ENCODE peak calls at places on chromosomes 16 and 17, in four cellular contexts. One of them, this sample, is unnamed. For H3K4me1, the result is how much of the 10 kb centered on the place peaks cover.

GRCh38 chr16:56357291-56357764 is 68.0 kb downstream of the AMFR start:
- DNase-seq in tibial artery: peak
- DNase-seq in stomach: peak
- DNase-seq in mammary epithelial cell: peak
- DNase-seq in this sample: peak

GRCh38 chr17:30234954-30235353 is 543 bp downstream of the SLC6A4 start:
- DNase-seq in stomach: no peak
- DNase-seq in tibial artery: no peak
- DNase-seq in mammary epithelial cell: no peak
- DNase-seq in this sample: no peak

GRCh38 chr17:20954794-20955193 is 88.0 kb downstream of the USP22 start:
- DNase-seq in stomach: no peak
- DNase-seq in tibial artery: no peak
- DNase-seq in mammary epithelial cell: no peak
- DNase-seq in this sample: no peak

GRCh38 chr17:73018599-73018998 is 73.9 kb downstream of the SLC39A11 start:
- DNase-seq in tibial artery: no peak
- DNase-seq in stomach: no peak
- DNase-seq in mammary epithelial cell: no peak
- DNase-seq in this sample: no peak

GRCh38 chr17:63966646-63967265 is 6.0 kb downstream of the SCN4A start:
- DNase-seq in mammary epithelial cell: no peak
- DNase-seq in tibial artery: no peak
- DNase-seq in stomach: no peak
- DNase-seq in this sample: no peak

GRCh38 chr16:6157806-6158205 is 1060.2 kb upstream of the EEF2KMT start:
- DNase-seq in stomach: no peak
- DNase-seq in mammary epithelial cell: no peak
- DNase-seq in tibial artery: no peak
- DNase-seq in this sample: no peak

GRCh38 chr16:24729967-24730815 is 740 bp downstream of the TNRC6A start:
- DNase-seq in mammary epithelial cell: no peak
- DNase-seq in tibial artery: no peak
- DNase-seq in stomach: peak
- DNase-seq in this sample: peak

GRCh38 chr17:61395983-61396585 is 3.6 kb upstream of the TBX2 start:
- DNase-seq in mammary epithelial cell: no peak
- DNase-seq in stomach: no peak
- DNase-seq in tibial artery: peak
- DNase-seq in this sample: no peak

GRCh38 chr17:81492202-81492601 is 20.4 kb downstream of the ACTG1 start:
- DNase-seq in stomach: no peak
- DNase-seq in mammary epithelial cell: no peak
- DNase-seq in tibial artery: no peak
- DNase-seq in this sample: no peak

GRCh38 chr16:50699345-50700159 is 6.1 kb downstream of the NOD2 start:
- DNase-seq in stomach: no peak
- DNase-seq in mammary epithelial cell: peak
- DNase-seq in tibial artery: no peak
- DNase-seq in this sample: no peak

GRCh38 chr16:23020084-23020483 is 129.2 kb downstream of the USP31 start:
- DNase-seq in tibial artery: no peak
- DNase-seq in mammary epithelial cell: no peak
- DNase-seq in stomach: no peak
- DNase-seq in this sample: no peak

GRCh38 chr17:8954339-8954738 is 11.2 kb downstream of the PIK3R5 start:
- DNase-seq in tibial artery: peak
- DNase-seq in stomach: peak
- DNase-seq in mammary epithelial cell: no peak
- DNase-seq in this sample: peak

GRCh38 chr17:65220732-65221131 is 83.6 kb downstream of the RGS9 start:
- DNase-seq in tibial artery: no peak
- DNase-seq in stomach: no peak
- DNase-seq in mammary epithelial cell: peak
- DNase-seq in this sample: no peak

GRCh38 chr17:79935845-79936470 is 96.7 kb upstream of the CBX4 start:
- DNase-seq in mammary epithelial cell: no peak
- DNase-seq in stomach: no peak
- DNase-seq in tibial artery: no peak
- DNase-seq in this sample: peak

GRCh38 chr17:79933863-79934652 is 94.8 kb upstream of the CBX4 start:
- DNase-seq in mammary epithelial cell: no peak
- DNase-seq in stomach: peak
- DNase-seq in tibial artery: no peak
- DNase-seq in this sample: no peak

GRCh38 chr17:79935197-79935844 is 96.1 kb upstream of the CBX4 start:
- DNase-seq in stomach: no peak
- DNase-seq in tibial artery: no peak
- DNase-seq in mammary epithelial cell: no peak
- DNase-seq in this sample: no peak

GRCh38 chr17:79932907-79933306 is 93.7 kb upstream of the CBX4 start:
- DNase-seq in stomach: no peak
- DNase-seq in tibial artery: no peak
- DNase-seq in mammary epithelial cell: no peak
- DNase-seq in this sample: no peak

DNA sequence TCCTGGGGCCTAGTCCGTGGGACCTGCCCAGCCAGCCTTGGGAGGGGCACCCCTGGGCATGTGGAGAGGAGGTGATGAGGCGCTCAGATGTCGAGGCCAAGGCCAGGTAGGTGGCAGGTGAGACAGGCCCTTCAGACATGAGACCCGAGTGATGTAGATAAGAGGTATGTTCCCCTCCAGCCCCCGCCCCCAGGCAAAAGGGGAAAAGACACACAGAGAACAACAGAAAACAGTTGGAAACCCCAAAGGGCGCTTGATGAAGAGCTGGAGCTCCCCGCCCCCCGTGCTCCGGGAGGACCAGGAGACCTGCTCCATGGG is 95.4 kb upstream of the CBX4 start:
- DNase-seq in stomach: no peak
- DNase-seq in tibial artery: no peak
- DNase-seq in mammary epithelial cell: no peak
- DNase-seq in this sample: no peak
- H3K4me1 ChIP-seq in stomach: under half
- H3K4me1 ChIP-seq in tibial artery: under half
- H3K4me1 ChIP-seq in mammary epithelial cell: under half
- H3K4me1 ChIP-seq in this sample: under half

GRCh38 chr17:47117386-47117785 is 71.7 kb downstream of the CDC27 start:
- DNase-seq in tibial artery: no peak
- DNase-seq in stomach: no peak
- DNase-seq in mammary epithelial cell: no peak
- DNase-seq in this sample: no peak
- H3K4me1 ChIP-seq in tibial artery: under half
- H3K4me1 ChIP-seq in stomach: under half
- H3K4me1 ChIP-seq in mammary epithelial cell: under half
- H3K4me1 ChIP-seq in this sample: under half

DNA sequence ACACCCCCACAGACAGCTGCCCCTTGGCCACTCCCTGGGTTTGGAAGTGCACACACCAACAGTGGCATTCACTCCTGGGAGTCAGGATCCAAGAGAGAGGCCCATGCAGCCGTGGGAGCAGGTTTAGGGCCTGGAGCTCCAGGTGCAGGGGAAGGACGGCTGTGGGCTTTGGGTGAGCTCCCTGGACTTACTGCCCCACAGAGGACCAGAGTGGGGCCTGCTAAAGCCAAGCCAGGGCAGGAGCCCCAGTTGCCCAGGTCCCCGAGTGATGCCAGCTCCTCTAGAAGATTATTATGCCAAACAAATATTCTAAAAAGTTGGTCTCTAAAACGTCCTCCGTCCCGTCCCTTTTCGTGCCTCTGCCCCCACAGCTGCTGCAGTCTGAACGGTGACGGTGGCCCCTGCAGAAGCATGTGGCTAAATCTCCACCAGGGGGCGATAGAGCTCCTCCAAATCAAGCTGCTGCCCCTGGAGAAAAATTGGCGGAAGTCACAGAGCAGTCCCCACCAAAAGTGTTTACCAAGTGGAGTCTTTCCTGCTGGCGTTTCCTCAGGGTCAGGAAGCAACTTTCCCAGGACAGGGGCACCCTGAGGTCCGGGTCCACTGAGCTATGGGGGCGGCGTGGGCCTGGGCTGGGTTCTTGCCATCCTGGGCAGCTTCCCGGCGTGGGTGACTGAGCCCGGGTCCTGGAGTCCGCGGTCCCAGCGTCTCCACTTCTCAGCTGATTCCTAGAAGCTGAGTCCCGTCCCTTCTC is 4.2 kb downstream of the ARMC7 start:
- DNase-seq in mammary epithelial cell: peak
- DNase-seq in stomach: peak
- DNase-seq in tibial artery: peak
- DNase-seq in this sample: peak
- H3K4me1 ChIP-seq in mammary epithelial cell: under half
- H3K4me1 ChIP-seq in stomach: half or more
- H3K4me1 ChIP-seq in tibial artery: under half
- H3K4me1 ChIP-seq in this sample: under half

GRCh38 chr16:87369796-87370719 is 13.5 kb downstream of the FBXO31 start:
- DNase-seq in tibial artery: no peak
- DNase-seq in mammary epithelial cell: no peak
- DNase-seq in stomach: no peak
- DNase-seq in this sample: no peak
- H3K4me1 ChIP-seq in tibial artery: under half
- H3K4me1 ChIP-seq in mammary epithelial cell: under half
- H3K4me1 ChIP-seq in stomach: under half
- H3K4me1 ChIP-seq in this sample: under half

GRCh38 chr16:86288716-86289294 is 221.5 kb upstream of the FOXF1 start:
- DNase-seq in tibial artery: no peak
- DNase-seq in stomach: no peak
- DNase-seq in mammary epithelial cell: no peak
- DNase-seq in this sample: no peak

GRCh38 chr16:86289907-86290306 is 220.4 kb upstream of the FOXF1 start:
- DNase-seq in tibial artery: no peak
- DNase-seq in mammary epithelial cell: no peak
- DNase-seq in stomach: no peak
- DNase-seq in this sample: no peak

GRCh38 chr16:86287641-86288201 is 222.6 kb upstream of the FOXF1 start:
- DNase-seq in stomach: no peak
- DNase-seq in mammary epithelial cell: no peak
- DNase-seq in tibial artery: no peak
- DNase-seq in this sample: no peak

GRCh38 chr16:86291491-86291890 is 218.8 kb upstream of the FOXF1 start:
- DNase-seq in stomach: no peak
- DNase-seq in mammary epithelial cell: no peak
- DNase-seq in tibial artery: no peak
- DNase-seq in this sample: no peak

DNA sequence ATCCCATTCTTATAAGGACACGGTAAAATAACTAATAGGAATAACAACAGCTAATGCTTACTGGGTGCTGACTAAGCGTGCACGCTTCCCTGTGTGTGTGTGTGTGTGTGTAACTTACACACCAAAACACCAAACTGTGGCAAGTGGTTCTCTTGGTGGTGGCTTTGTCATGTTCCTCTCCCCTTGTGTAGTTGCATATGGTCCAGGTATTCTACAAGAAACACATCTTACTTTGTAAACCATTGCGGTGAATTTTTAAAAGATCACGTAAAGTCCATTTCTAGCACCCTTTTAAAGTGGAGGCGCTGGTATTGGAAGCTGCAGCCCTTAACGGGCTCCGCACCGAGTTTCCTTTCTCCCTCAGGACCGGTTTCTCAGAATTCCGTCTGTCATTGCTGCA is 221.0 kb upstream of the FOXF1 start:
- DNase-seq in tibial artery: no peak
- DNase-seq in stomach: no peak
- DNase-seq in mammary epithelial cell: no peak
- DNase-seq in this sample: no peak
- H3K4me1 ChIP-seq in tibial artery: under half
- H3K4me1 ChIP-seq in stomach: under half
- H3K4me1 ChIP-seq in mammary epithelial cell: under half
- H3K4me1 ChIP-seq in this sample: under half

DNA sequence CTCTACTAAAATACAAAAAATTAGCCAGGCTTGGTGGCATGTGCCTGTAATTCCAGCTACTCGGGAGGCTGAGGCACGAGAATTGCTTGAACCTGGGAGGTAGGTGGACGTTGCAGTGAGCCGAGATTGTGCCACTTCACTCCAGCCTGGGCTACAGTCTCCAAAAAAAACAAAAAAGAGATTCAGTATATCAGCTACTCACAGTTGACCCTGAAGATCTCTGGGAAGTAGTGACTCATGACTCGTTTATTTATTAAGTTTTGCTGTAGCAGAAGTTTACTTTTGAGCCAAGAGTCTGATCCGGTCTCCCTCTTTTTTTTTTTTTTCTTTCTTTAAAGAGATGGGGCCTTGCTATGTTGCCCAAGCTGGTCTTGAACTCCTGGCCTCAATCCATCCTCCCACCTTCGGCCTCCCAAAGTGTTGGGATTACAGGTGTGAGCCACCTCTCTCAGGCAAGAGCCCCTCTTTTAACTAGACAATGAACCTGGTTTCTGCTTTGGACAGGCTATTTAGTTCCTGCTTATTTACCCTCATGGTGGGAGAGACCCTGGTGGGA is 4.4 kb downstream of the MVP start:
- DNase-seq in stomach: no peak
- DNase-seq in tibial artery: no peak
- DNase-seq in mammary epithelial cell: peak
- DNase-seq in this sample: no peak
- H3K4me1 ChIP-seq in stomach: half or more
- H3K4me1 ChIP-seq in tibial artery: half or more
- H3K4me1 ChIP-seq in mammary epithelial cell: half or more
- H3K4me1 ChIP-seq in this sample: half or more